ENCODE peak calls at places on chromosome 12, in six cellular contexts. One of them, this sample, is unnamed.

GRCh38 chr12:112979281-112979680 is 962 bp downstream of the OAS2 start:
- DNase-seq in CD4-positive, alpha-beta T cell: peak
- DNase-seq in NCI-H1092 treated with DMSO at 0.1 percent for 48 hours: no peak
- DNase-seq in NB4: no peak
- DNase-seq in skeletal muscle cell: no peak
- DNase-seq in HCEC 1CT: no peak
- DNase-seq in this sample: no peak

GRCh38 chr12:87953257-87953860 is 75.8 kb downstream of the C12orf50 start:
- DNase-seq in NCI-H1092 treated with DMSO at 0.1 percent for 48 hours: no peak
- DNase-seq in CD4-positive, alpha-beta T cell: no peak
- DNase-seq in skeletal muscle cell: no peak
- DNase-seq in NB4: peak
- DNase-seq in HCEC 1CT: peak
- DNase-seq in this sample: peak

GRCh38 chr12:6141048-6141447 is 16.6 kb upstream of the VWF start:
- DNase-seq in CD4-positive, alpha-beta T cell: no peak
- DNase-seq in NCI-H1092 treated with DMSO at 0.1 percent for 48 hours: no peak
- DNase-seq in skeletal muscle cell: no peak
- DNase-seq in NB4: peak
- DNase-seq in HCEC 1CT: no peak
- DNase-seq in this sample: no peak

GRCh38 chr12:11941601-11942360 is 129.0 kb upstream of the BCL2L14 start:
- DNase-seq in HCEC 1CT: peak
- DNase-seq in NCI-H1092 treated with DMSO at 0.1 percent for 48 hours: no peak
- DNase-seq in skeletal muscle cell: peak
- DNase-seq in NB4: no peak
- DNase-seq in CD4-positive, alpha-beta T cell: no peak
- DNase-seq in this sample: no peak

GRCh38 chr12:122459211-122459610 is 36.7 kb upstream of the CLIP1 start:
- DNase-seq in NB4: no peak
- DNase-seq in skeletal muscle cell: no peak
- DNase-seq in NCI-H1092 treated with DMSO at 0.1 percent for 48 hours: no peak
- DNase-seq in CD4-positive, alpha-beta T cell: no peak
- DNase-seq in HCEC 1CT: no peak
- DNase-seq in this sample: no peak

GRCh38 chr12:2288001-2288400 is 235.2 kb downstream of the CACNA1C start:
- DNase-seq in HCEC 1CT: peak
- DNase-seq in NB4: peak
- DNase-seq in CD4-positive, alpha-beta T cell: no peak
- DNase-seq in skeletal muscle cell: peak
- DNase-seq in NCI-H1092 treated with DMSO at 0.1 percent for 48 hours: no peak
- DNase-seq in this sample: no peak

GRCh38 chr12:109582636-109583035 is 9.0 kb downstream of the MVK start:
- DNase-seq in skeletal muscle cell: no peak
- DNase-seq in HCEC 1CT: no peak
- DNase-seq in CD4-positive, alpha-beta T cell: no peak
- DNase-seq in NCI-H1092 treated with DMSO at 0.1 percent for 48 hours: no peak
- DNase-seq in NB4: no peak
- DNase-seq in this sample: no peak

GRCh38 chr12:68514807-68515411 is 95.8 kb upstream of the RAP1B start:
- DNase-seq in CD4-positive, alpha-beta T cell: no peak
- DNase-seq in NB4: no peak
- DNase-seq in HCEC 1CT: no peak
- DNase-seq in NCI-H1092 treated with DMSO at 0.1 percent for 48 hours: no peak
- DNase-seq in skeletal muscle cell: no peak
- DNase-seq in this sample: no peak

GRCh38 chr12:118185602-118186397 is 49.9 kb downstream of the PEBP1 start:
- DNase-seq in HCEC 1CT: no peak
- DNase-seq in CD4-positive, alpha-beta T cell: no peak
- DNase-seq in skeletal muscle cell: no peak
- DNase-seq in NB4: no peak
- DNase-seq in NCI-H1092 treated with DMSO at 0.1 percent for 48 hours: no peak
- DNase-seq in this sample: no peak

GRCh38 chr12:23927907-23928306 is 21.6 kb downstream of the SOX5 start:
- DNase-seq in skeletal muscle cell: no peak
- DNase-seq in HCEC 1CT: no peak
- DNase-seq in NCI-H1092 treated with DMSO at 0.1 percent for 48 hours: no peak
- DNase-seq in NB4: no peak
- DNase-seq in CD4-positive, alpha-beta T cell: no peak
- DNase-seq in this sample: no peak